ENCODE peak calls at places on chromosomes 13 and 19, in eight cellular contexts. H, N, B, A, S, Q, F and Z are unnamed samples.

GRCh38 chr13:23724196-23724970 is 154.2 kb downstream of the TNFRSF19 start:
- DNase-seq in S (no peak), B (no peak), N (no peak), F (no peak), Q (no peak), A (peak), H (no peak), Z (no peak)

GRCh38 chr13:42102961-42103688 is 54.7 kb downstream of the DGKH start:
- DNase-seq in S (no peak), F (no peak), B (no peak), Q (no peak), N (no peak), A (peak), H (no peak), Z (no peak)

GRCh38 chr19:55436847-55437246 is 6.3 kb downstream of the SHISA7 start:
- DNase-seq in B (peak), Q (no peak), F (no peak), S (no peak), N (no peak), H (no peak), A (no peak), Z (no peak)

GRCh38 chr13:99258210-99258860 is at the start of gene GPR18:
- DNase-seq in A (peak), S (peak), F (peak), H (no peak), N (no peak), B (no peak), Q (no peak), Z (no peak)

GRCh38 chr19:12859546-12859945 is 21.2 kb downstream of the MAST1 start:
- DNase-seq in Q (no peak), S (no peak), H (no peak), A (peak), B (no peak), N (no peak), F (no peak), Z (no peak)

GRCh38 chr13:99908129-99908805 is 63.3 kb downstream of the ZIC5 start:
- DNase-seq in S (no peak), Q (peak), N (no peak), H (no peak), B (no peak), F (no peak), A (no peak), Z (no peak)

GRCh38 chr13:62512194-62513141 is 1096.8 kb upstream of the PCDH20 start:
- DNase-seq in Q (peak), S (peak), N (no peak), A (peak), H (peak), F (no peak), B (no peak), Z (no peak)

GRCh38 chr13:25778808-25779207 is 273.0 kb downstream of the SHISA2 start:
- DNase-seq in B (no peak), F (no peak), Q (no peak), N (no peak), H (no peak), A (no peak), S (peak), Z (no peak)

GRCh38 chr19:40492274-40492673 is 25.5 kb downstream of the SPTBN4 start:
- DNase-seq in A (no peak), S (no peak), Q (no peak), N (no peak), H (no peak), F (no peak), B (no peak), Z (no peak)

GRCh38 chr19:29098863-29099481 is 114.0 kb downstream of the UQCRFS1 start:
- DNase-seq in N (no peak), B (peak), F (no peak), H (peak), Q (no peak), S (no peak), A (peak), Z (no peak)

GRCh38 chr13:110511509-110512181 is 49.9 kb downstream of the RAB20 start:
- DNase-seq in Q (no peak), F (no peak), N (no peak), S (no peak), A (no peak), H (no peak), B (no peak), Z (no peak)

GRCh38 chr13:98050041-98050466 is 92.8 kb upstream of the FARP1 start:
- DNase-seq in Q (no peak), S (no peak), B (no peak), F (no peak), N (no peak), H (no peak), A (peak), Z (no peak)

GRCh38 chr13:28438598-28439334 is 56.2 kb downstream of the FLT1 start:
- DNase-seq in Q (no peak), F (no peak), N (no peak), A (no peak), H (no peak), S (no peak), B (no peak), Z (no peak)

GRCh38 chr19:30857388-30857787 is 485.2 kb downstream of the ZNF536 start:
- DNase-seq in Q (no peak), N (no peak), B (no peak), F (peak), S (no peak), H (no peak), A (no peak), Z (no peak)

GRCh38 chr13:87792878-87793277 is 121.7 kb downstream of the SLITRK5 start:
- DNase-seq in B (no peak), F (no peak), S (peak), A (no peak), H (no peak), Q (no peak), N (no peak), Z (no peak)

GRCh38 chr13:113946409-113947181 is 27.3 kb downstream of the C13orf46 start:
- DNase-seq in H (no peak), Q (no peak), B (peak), A (no peak), F (no peak), N (no peak), S (no peak), Z (no peak)

GRCh38 chr13:98650376-98651107 is 73.6 kb upstream of the STK24 start:
- DNase-seq in B (no peak), Q (no peak), N (no peak), S (no peak), A (no peak), F (no peak), H (no peak), Z (no peak)

GRCh38 chr19:4606921-4607678 is 32.2 kb upstream of the TNFAIP8L1 start:
- DNase-seq in F (no peak), N (no peak), H (peak), S (no peak), A (no peak), B (peak), Q (peak), Z (no peak)

GRCh38 chr19:860481-861098 is 1.1 kb downstream of the CFD start:
- DNase-seq in B (peak), S (peak), Q (peak), A (peak), F (peak), N (no peak), H (no peak), Z (no peak)

GRCh38 chr19:46731007-46731501 is 14.1 kb upstream of the PRKD2 start:
- DNase-seq in B (peak), H (no peak), N (no peak), Q (no peak), F (no peak), A (peak), S (no peak), Z (peak)

GRCh38 chr19:53882391-53883050 is 524 bp downstream of the PRKCG start:
- DNase-seq in S (no peak), Q (no peak), H (no peak), A (no peak), B (peak), N (no peak), F (no peak), Z (no peak)

GRCh38 chr19:38210458-38210987 is 13.5 kb downstream of the DPF1 start:
- DNase-seq in B (peak), F (no peak), H (peak), A (peak), N (no peak), Q (peak), S (no peak), Z (peak)